ENCODE peak calls at places on chromosomes 4 and X, in seven cellular contexts. One of them, this sample, is unnamed.

GRCh38 chr4:13347517-13348125 is 136.5 kb downstream of the RAB28 start:
- DNase-seq in HCT116: no peak
- DNase-seq in K562: no peak
- DNase-seq in H1: no peak
- DNase-seq in SK-N-SH: no peak
- DNase-seq in GM12878: no peak
- DNase-seq in HepG2: no peak
- DNase-seq in this sample: no peak

GRCh38 chr4:150325872-150326271 is 247.6 kb downstream of the DCLK2 start:
- DNase-seq in HCT116: no peak
- DNase-seq in K562: no peak
- DNase-seq in H1: no peak
- DNase-seq in SK-N-SH: no peak
- DNase-seq in GM12878: no peak
- DNase-seq in HepG2: no peak
- DNase-seq in this sample: no peak

GRCh38 chrX:109190542-109190941 is 291.3 kb downstream of the GUCY2F start:
- DNase-seq in HCT116: no peak
- DNase-seq in K562: no peak
- DNase-seq in H1: no peak
- DNase-seq in SK-N-SH: no peak
- DNase-seq in GM12878: no peak
- DNase-seq in HepG2: no peak
- DNase-seq in this sample: no peak

GRCh38 chrX:155966876-155967275 is 30.6 kb upstream of the IL9R start:
- DNase-seq in HCT116: peak; percentile 38
- DNase-seq in K562: peak; percentile 61
- DNase-seq in H1: no peak
- DNase-seq in SK-N-SH: peak; percentile 65
- DNase-seq in GM12878: peak; percentile 12
- DNase-seq in HepG2: peak; percentile 54
- DNase-seq in this sample: peak; percentile 65

GRCh38 chr4:1201851-1202525 is 29.6 kb upstream of the SPON2 start:
- DNase-seq in HCT116: no peak
- DNase-seq in K562: no peak
- DNase-seq in H1: no peak
- DNase-seq in SK-N-SH: peak; percentile 20
- DNase-seq in GM12878: peak; percentile 65
- DNase-seq in HepG2: no peak
- DNase-seq in this sample: no peak

GRCh38 chrX:12567857-12568256 is 223.4 kb upstream of the PRPS2 start:
- DNase-seq in HCT116: no peak
- DNase-seq in K562: no peak
- DNase-seq in H1: no peak
- DNase-seq in SK-N-SH: peak; percentile 17
- DNase-seq in GM12878: no peak
- DNase-seq in HepG2: no peak
- DNase-seq in this sample: peak; percentile 20

GRCh38 chr4:99151452-99151851 is 7.4 kb upstream of the ADH4 start:
- DNase-seq in HCT116: no peak
- DNase-seq in K562: no peak
- DNase-seq in H1: no peak
- DNase-seq in SK-N-SH: no peak
- DNase-seq in GM12878: no peak
- DNase-seq in HepG2: no peak
- DNase-seq in this sample: no peak

GRCh38 chrX:100410083-100410590 is at the start of gene PCDH19:
- DNase-seq in HCT116: no peak
- DNase-seq in K562: no peak
- DNase-seq in H1: no peak
- DNase-seq in SK-N-SH: peak; percentile 86
- DNase-seq in GM12878: no peak
- DNase-seq in HepG2: no peak
- DNase-seq in this sample: peak; percentile 58

GRCh38 chr4:7876096-7876993 is 63.3 kb downstream of the AFAP1 start:
- DNase-seq in HCT116: no peak
- DNase-seq in K562: no peak
- DNase-seq in H1: no peak
- DNase-seq in SK-N-SH: peak; percentile 54
- DNase-seq in GM12878: no peak
- DNase-seq in HepG2: peak; percentile 55
- DNase-seq in this sample: peak; percentile 3

GRCh38 chrX:9534686-9535085 is 69.8 kb downstream of the TBL1X start:
- DNase-seq in HCT116: no peak
- DNase-seq in K562: no peak
- DNase-seq in H1: no peak
- DNase-seq in SK-N-SH: no peak
- DNase-seq in GM12878: no peak
- DNase-seq in HepG2: peak; percentile 9
- DNase-seq in this sample: no peak

DNA sequence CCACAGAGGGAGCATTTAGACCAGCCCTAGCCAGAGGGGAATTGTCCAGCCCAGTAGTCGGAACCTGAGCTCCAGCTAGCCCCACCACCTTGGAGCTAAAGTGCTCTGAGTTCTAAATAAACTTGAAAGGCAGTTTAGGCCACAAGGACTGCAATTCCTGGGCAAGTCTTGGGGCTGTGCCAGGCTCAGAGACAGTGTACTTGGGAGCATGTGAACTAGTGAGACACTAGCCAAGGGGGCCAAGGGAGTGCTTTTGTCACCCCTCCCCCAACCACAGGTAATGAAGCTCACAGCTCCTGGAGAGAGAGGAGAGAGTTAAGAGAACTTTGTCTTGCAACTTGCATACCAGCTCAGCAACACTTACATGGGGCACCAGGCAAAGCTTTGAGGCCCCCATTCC is 83.8 kb upstream of the FAM241A start:
- DNase-seq in HCT116: no peak
- DNase-seq in K562: no peak
- DNase-seq in H1: no peak
- DNase-seq in SK-N-SH: no peak
- DNase-seq in GM12878: no peak
- DNase-seq in HepG2: no peak
- DNase-seq in this sample: no peak
- TF ChIP-seq JUND in HCT116: no peak
- TF ChIP-seq JUND in K562: no peak
- TF ChIP-seq JUND in H1: no peak
- TF ChIP-seq JUND in SK-N-SH: no peak
- TF ChIP-seq JUND in GM12878: no peak
- TF ChIP-seq JUND in HepG2: no peak
- TF ChIP-seq JUND in this sample: no peak

DNA sequence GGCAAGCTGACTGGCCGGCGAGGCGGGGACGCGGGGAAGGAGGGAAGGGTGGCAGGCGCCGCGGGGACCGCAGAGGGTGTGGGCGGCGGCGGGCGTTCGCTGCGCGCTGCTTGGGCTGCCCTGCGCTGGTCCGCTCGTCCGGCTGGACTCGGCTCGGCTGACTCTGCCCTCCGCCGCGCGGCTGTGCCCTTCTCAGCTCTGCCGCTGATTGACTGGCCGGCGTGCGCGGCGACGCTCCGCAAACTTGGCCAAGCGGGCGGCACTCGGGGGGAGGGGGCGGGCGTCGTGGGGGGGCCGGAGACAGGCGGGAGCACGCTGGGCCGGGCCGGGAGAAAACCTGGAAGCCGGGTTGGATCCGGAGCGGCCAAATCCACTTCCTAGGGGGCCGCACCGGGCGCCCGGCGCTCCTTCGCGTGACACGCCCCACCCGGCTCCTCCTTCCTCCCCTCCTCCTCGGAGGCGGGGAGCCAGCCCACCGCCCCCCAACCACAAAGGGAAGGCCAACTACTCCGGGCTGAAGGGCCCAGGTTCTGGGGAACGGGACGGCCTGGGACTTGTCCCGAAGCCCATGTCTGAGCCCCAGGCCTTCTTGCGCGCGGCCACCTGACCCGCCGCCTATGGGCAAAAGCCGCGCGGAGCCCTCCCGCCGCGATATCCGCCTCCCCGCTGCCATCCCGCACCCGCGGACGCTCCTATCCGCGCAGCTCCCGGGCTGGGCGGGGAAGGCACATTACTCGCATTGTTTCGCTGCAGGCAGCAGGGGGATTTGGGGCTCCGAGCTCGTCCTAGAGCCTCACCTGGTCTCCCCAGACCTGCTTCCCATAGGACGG is at the start of gene GPC4:
- DNase-seq in HCT116: peak; percentile 57
- DNase-seq in K562: no peak
- DNase-seq in H1: no peak
- DNase-seq in SK-N-SH: peak; percentile 76
- DNase-seq in GM12878: no peak
- DNase-seq in HepG2: no peak
- DNase-seq in this sample: peak; percentile 35
- TF ChIP-seq JUND in HCT116: peak; percentile 36
- TF ChIP-seq JUND in K562: no peak
- TF ChIP-seq JUND in H1: no peak
- TF ChIP-seq JUND in SK-N-SH: no peak
- TF ChIP-seq JUND in GM12878: no peak
- TF ChIP-seq JUND in HepG2: no peak
- TF ChIP-seq JUND in this sample: no peak

DNA sequence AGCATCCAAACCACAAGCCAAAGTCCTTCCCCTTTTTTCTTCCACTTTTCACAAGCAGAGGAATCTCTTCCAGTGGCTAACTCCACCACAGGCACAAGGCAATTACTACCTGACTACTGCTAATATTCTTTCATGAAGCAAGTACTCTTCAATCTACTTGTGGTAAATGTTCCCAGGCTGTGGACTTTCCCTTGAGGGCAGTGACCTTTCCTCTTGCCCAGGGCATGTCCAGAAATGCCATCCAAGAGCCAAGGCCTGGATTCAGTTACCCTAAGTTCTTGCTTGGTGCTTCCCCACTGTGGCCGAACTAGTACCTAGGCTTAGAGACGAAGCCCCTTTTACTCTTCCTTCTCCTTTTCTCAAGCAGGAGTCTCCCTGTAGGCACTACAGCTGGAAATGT is 400.7 kb downstream of the DCAF12L2 start:
- DNase-seq in HCT116: no peak
- DNase-seq in K562: no peak
- DNase-seq in H1: no peak
- DNase-seq in SK-N-SH: no peak
- DNase-seq in GM12878: no peak
- DNase-seq in HepG2: no peak
- DNase-seq in this sample: no peak
- TF ChIP-seq JUND in HCT116: no peak
- TF ChIP-seq JUND in K562: no peak
- TF ChIP-seq JUND in H1: no peak
- TF ChIP-seq JUND in SK-N-SH: no peak
- TF ChIP-seq JUND in GM12878: no peak
- TF ChIP-seq JUND in HepG2: no peak
- TF ChIP-seq JUND in this sample: no peak

GRCh38 chr4:146916479-146917076 is 29.1 kb downstream of the TTC29 start:
- DNase-seq in HCT116: peak; percentile 26
- DNase-seq in K562: peak; percentile 22
- DNase-seq in H1: no peak
- DNase-seq in SK-N-SH: peak; percentile 7
- DNase-seq in GM12878: peak; percentile 2
- DNase-seq in HepG2: peak; percentile 10
- DNase-seq in this sample: peak; percentile 44
- TF ChIP-seq JUND in HCT116: no peak
- TF ChIP-seq JUND in K562: no peak
- TF ChIP-seq JUND in H1: no peak
- TF ChIP-seq JUND in SK-N-SH: no peak
- TF ChIP-seq JUND in GM12878: no peak
- TF ChIP-seq JUND in HepG2: no peak
- TF ChIP-seq JUND in this sample: no peak

GRCh38 chr4:83112239-83112638 is 2.3 kb downstream of the PLAC8 start:
- DNase-seq in HCT116: no peak
- DNase-seq in K562: no peak
- DNase-seq in H1: no peak
- DNase-seq in SK-N-SH: no peak
- DNase-seq in GM12878: peak; percentile 86
- DNase-seq in HepG2: peak; percentile 12
- DNase-seq in this sample: no peak
- TF ChIP-seq JUND in HCT116: no peak
- TF ChIP-seq JUND in K562: no peak
- TF ChIP-seq JUND in H1: no peak
- TF ChIP-seq JUND in SK-N-SH: no peak
- TF ChIP-seq JUND in GM12878: no peak
- TF ChIP-seq JUND in HepG2: no peak
- TF ChIP-seq JUND in this sample: no peak

GRCh38 chrX:39764441-39764914 is 333.3 kb downstream of the BCOR start:
- DNase-seq in HCT116: no peak
- DNase-seq in K562: no peak
- DNase-seq in H1: no peak
- DNase-seq in SK-N-SH: no peak
- DNase-seq in GM12878: no peak
- DNase-seq in HepG2: no peak
- DNase-seq in this sample: no peak
- TF ChIP-seq JUND in HCT116: no peak
- TF ChIP-seq JUND in K562: no peak
- TF ChIP-seq JUND in H1: peak; percentile 31
- TF ChIP-seq JUND in SK-N-SH: no peak
- TF ChIP-seq JUND in GM12878: no peak
- TF ChIP-seq JUND in HepG2: no peak
- TF ChIP-seq JUND in this sample: no peak